ENCODE peak calls at places on chromosomes 11 and 22, in four cellular contexts. E is H1, T is mesenchymal stem cell, F is neuronal stem cell. V is an unnamed sample.

GRCh38 chr11:10392680-10393079 is 62.4 kb upstream of the AMPD3 start:
- DNase-seq in E (no peak), T (no peak), F (no peak), V (no peak)

GRCh38 chr11:69970785-69971535 is 107.2 kb upstream of the ANO1 start:
- DNase-seq in E (no peak), T (no peak), F (no peak), V (no peak)

GRCh38 chr22:42688241-42688913 is 32.3 kb downstream of the A4GALT start:
- DNase-seq in E (no peak), T (peak; percentile 96), F (peak; percentile 38), V (peak; percentile 77)

GRCh38 chr11:11464555-11464954 is 111.5 kb upstream of the CSNK2A3 start:
- DNase-seq in E (no peak), T (no peak), F (no peak), V (no peak)

GRCh38 chr22:39980635-39981034 is 14.1 kb upstream of the FAM83F start:
- DNase-seq in E (no peak), T (no peak), F (no peak), V (no peak)

GRCh38 chr11:27524155-27524554 is 17.6 kb upstream of the LIN7C start:
- DNase-seq in E (no peak), T (peak; percentile 30), F (no peak), V (peak; percentile 73)

GRCh38 chr11:102637731-102638130 is 12.6 kb upstream of the MMP20 start:
- DNase-seq in E (no peak), T (no peak), F (no peak), V (no peak)

GRCh38 chr11:2750101-2750509 is 50.3 kb upstream of the KCNQ1OT1 start:
- DNase-seq in E (no peak), T (no peak), F (no peak), V (no peak)

GRCh38 chr22:39674536-39674935 is 104.0 kb downstream of the CACNA1I start:
- DNase-seq in E (no peak), T (peak; percentile 6), F (no peak), V (no peak)

GRCh38 chr11:113553905-113554304 is 78.7 kb upstream of the DRD2 start:
- DNase-seq in E (no peak), T (no peak), F (no peak), V (no peak)

GRCh38 chr11:68032997-68033707 is 2.7 kb downstream of the NDUFS8 start:
- DNase-seq in E (no peak), T (no peak), F (no peak), V (no peak)

GRCh38 chr11:100689141-100689540 is 2.1 kb downstream of the ARHGAP42 start:
- DNase-seq in E (no peak), T (no peak), F (no peak), V (no peak)

GRCh38 chr11:12276356-12276755 is 101.0 kb upstream of the PARVA start:
- DNase-seq in E (no peak), T (no peak), F (no peak), V (peak; percentile 7)

GRCh38 chr11:122036022-122036421 is 80.0 kb downstream of the BLID start:
- DNase-seq in E (no peak), T (no peak), F (no peak), V (no peak)

GRCh38 chr11:93718057-93718563 is 23.2 kb downstream of the TAF1D start:
- DNase-seq in E (no peak), T (no peak), F (no peak), V (no peak)

GRCh38 chr22:44330188-44330726 is 17.5 kb upstream of the SHISAL1 start:
- DNase-seq in E (no peak), T (no peak), F (no peak), V (no peak)

GRCh38 chr22:41752011-41752975 is 48.2 kb upstream of the CCDC134 start:
- DNase-seq in E (no peak), T (no peak), F (no peak), V (no peak)

GRCh38 chr22:19811811-19812771 is 42.6 kb downstream of the GNB1L start:
- DNase-seq in E (no peak), T (no peak), F (no peak), V (no peak)

GRCh38 chr11:8002676-8003075 is 15.5 kb downstream of the EIF3F start:
- DNase-seq in E (no peak), T (no peak), F (no peak), V (no peak)

GRCh38 chr22:48090332-48090672 is 1327.9 kb downstream of the TBC1D22A start:
- DNase-seq in E (no peak), T (no peak), F (no peak), V (no peak)

GRCh38 chr22:20408891-20409290 is 14.9 kb downstream of the ZNF74 start:
- DNase-seq in E (no peak), T (no peak), F (no peak), V (no peak)

GRCh38 chr22:47300698-47301405 is 538.4 kb downstream of the TBC1D22A start:
- DNase-seq in E (no peak), T (no peak), F (no peak), V (no peak)

GRCh38 chr11:114846040-114846791 is 167.9 kb downstream of the NXPE2 start:
- DNase-seq in E (no peak), T (peak; percentile 3), F (no peak), V (peak; percentile 55)

GRCh38 chr11:35962373-35963138 is 18.7 kb downstream of the LDLRAD3 start:
- DNase-seq in E (no peak), T (no peak), F (no peak), V (no peak)

GRCh38 chr11:15845261-15845660 is 511.1 kb downstream of the SOX6 start:
- DNase-seq in E (no peak), T (no peak), F (peak; percentile 82), V (peak; percentile 54)

GRCh38 chr11:81987829-81988472 is 745.7 kb downstream of the FAM181B start:
- DNase-seq in E (no peak), T (peak; percentile 25), F (no peak), V (no peak)

GRCh38 chr22:44425356-44425755 is 72.7 kb downstream of the RTL6 start:
- DNase-seq in E (no peak), T (peak; percentile 16), F (no peak), V (no peak)

GRCh38 chr11:71309181-71309580 is 56.8 kb upstream of the SHANK2 start:
- DNase-seq in E (no peak), T (no peak), F (no peak), V (peak; percentile 12)

GRCh38 chr11:102630598-102631448 is 5.7 kb upstream of the MMP20 start:
- DNase-seq in E (no peak), T (peak; percentile 19), F (no peak), V (no peak)

GRCh38 chr11:94493146-94493442 is 550 bp downstream of the MRE11 start:
- DNase-seq in E (no peak), T (no peak), F (no peak), V (no peak)

GRCh38 chr22:28917747-28918543 is 34.6 kb downstream of the ZNRF3 start:
- DNase-seq in E (no peak), T (peak; percentile 66), F (peak; percentile 65), V (no peak)

DNA sequence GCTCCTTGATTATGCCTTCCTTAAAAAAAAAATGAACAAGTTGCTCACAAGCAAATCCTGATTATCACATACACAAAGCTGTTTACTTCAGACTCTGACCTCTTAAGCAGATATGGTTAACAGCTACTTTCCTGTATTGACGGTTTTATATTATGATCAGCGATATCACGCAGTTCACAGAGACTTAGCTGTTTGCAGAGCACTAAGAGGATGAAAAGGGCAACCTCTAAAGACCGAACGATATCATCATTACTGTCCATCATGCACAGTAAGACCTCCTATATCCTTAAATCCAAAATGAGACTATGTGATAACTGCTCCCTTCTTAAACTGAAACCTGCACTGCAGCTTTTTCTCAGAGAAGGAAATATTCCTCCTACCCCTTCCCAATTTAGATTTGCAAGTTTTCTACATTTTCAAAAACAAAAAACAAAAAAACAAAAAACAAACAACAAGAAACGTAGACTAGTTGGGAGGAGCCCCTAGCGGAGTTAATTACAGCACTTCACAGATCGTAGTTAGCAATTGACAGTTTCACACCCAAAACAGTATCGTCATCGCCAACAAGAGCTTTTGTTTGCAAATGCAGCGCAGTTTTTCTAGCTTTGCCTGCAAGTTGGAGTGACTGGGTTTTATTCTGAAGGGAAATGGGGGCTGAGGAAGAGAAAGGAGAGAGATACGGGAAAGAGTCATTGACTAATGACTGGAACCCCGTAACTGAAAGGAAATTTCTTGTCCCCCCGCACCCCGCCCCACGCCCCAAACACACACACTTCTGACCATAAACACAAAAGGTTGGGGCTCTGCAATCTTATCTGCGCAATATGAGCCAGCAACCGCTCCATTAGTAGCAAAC is 1.2 kb downstream of the DDX6 start:
- DNase-seq in E (no peak), T (peak; percentile 43), F (peak; percentile 18), V (no peak)
- H4K91ac ChIP-seq in E (no peak overlapping the region), T (no peak overlapping the region), F (no peak overlapping the region), V (no peak overlapping the region)

GRCh38 chr11:65419773-65420481 is 2.7 kb upstream of the NEAT1 start:
- DNase-seq in E (no peak), T (peak; percentile 98), F (no peak), V (peak; percentile 80)

GRCh38 chr11:65422633-65423515 is at the start of gene NEAT1:
- DNase-seq in E (peak; percentile 57), T (peak; percentile 98), F (peak; percentile 78), V (peak; percentile 85)

GRCh38 chr11:65422104-65422632 is 430 bp upstream of the NEAT1 start:
- DNase-seq in E (peak; percentile 74), T (peak; percentile 97), F (peak; percentile 92), V (peak; percentile 92)

GRCh38 chr11:65420506-65421203 is 1.9 kb upstream of the NEAT1 start:
- DNase-seq in E (no peak), T (no peak), F (no peak), V (no peak)

DNA sequence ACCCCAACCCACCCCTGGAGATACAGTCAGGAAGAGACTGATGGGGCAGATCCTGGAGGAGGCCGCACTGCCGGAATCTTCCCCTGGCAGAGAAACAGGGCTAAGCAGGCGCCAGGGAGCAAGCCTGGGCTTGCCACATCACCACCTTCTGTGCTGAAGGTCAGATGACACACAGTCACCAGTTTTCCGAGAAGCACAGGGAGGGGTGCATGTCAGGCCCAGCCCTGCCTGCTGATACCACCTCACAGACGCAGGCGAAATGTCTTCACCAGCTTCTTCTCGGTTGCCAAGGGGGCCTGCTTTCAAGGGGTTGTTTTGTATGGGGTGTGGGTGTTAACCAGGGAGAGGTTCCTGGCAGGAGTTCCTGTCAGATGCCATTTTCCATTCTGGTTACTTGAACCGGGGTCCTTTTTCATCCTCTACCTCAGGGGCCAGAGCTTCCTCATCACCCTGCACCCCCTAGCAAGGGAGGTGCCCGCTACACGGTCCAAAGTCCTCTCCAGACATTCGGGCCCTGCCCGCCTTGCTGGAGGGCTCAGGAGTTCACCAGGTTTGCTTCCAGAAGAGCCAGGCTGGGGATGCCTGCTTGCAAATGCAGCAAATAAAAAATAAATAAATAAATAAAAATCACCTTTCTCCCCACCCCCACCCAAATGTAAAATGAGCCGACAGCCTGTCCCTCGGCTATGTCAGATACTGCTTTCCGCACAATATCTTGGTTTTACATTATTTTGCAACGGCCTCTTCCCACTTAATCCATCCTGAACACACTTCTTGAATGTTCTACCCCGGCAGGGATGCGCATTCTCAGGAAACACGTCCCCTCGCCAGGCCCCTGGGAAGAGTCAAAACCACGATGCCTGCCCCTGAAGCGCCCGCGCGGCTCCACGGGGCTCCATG is 1.1 kb upstream of the NEAT1 start:
- DNase-seq in E (no peak), T (peak; percentile 100), F (no peak), V (peak; percentile 85)
- H2BK15ac ChIP-seq in E (no peak overlapping the region), T (peak overlapping the region; percentile 99), F (peak overlapping the region; percentile 50), V (no peak overlapping the region)

GRCh38 chr11:86715611-86716010 is 43.2 kb upstream of the ME3 start:
- DNase-seq in E (no peak), T (no peak), F (no peak), V (no peak)
- H2BK12ac ChIP-seq in E (no peak overlapping the region), T (no peak overlapping the region), F (no peak overlapping the region), V (no peak overlapping the region)

GRCh38 chr11:110362916-110363574 is 66.6 kb upstream of the RDX start:
- DNase-seq in E (no peak), T (peak; percentile 54), F (peak; percentile 57), V (peak; percentile 59)
- H4K91ac ChIP-seq in E (no peak overlapping the region), T (peak overlapping the region; percentile 45), F (no peak overlapping the region), V (no peak overlapping the region)

V was measured in H9.